ENCODE peak calls at places on chromosome 22, in five cellular contexts. I is body of pancreas, K is mesendoderm, E is brain microvascular endothelial cell, T is neuronal stem cell. D is an unnamed sample. For H3K36me3, the result is how much of the 10 kb centered on the place peaks cover.

GRCh38 chr22:30038219-30038618 is 42.0 kb upstream of the HORMAD2 start:
- DNase-seq in I (peak), K (peak), E (peak), T (no peak), D (no peak)

GRCh38 chr22:47354668-47355387 is 592.4 kb downstream of the TBC1D22A start:
- DNase-seq in I (no peak), K (no peak), E (no peak), T (no peak), D (peak)

GRCh38 chr22:42294034-42294985 is 23.9 kb upstream of the TCF20 start:
- DNase-seq in I (peak), K (peak), E (peak), T (peak), D (no peak)

GRCh38 chr22:21639359-21639758 is 2.7 kb upstream of the SDF2L1 start:
- DNase-seq in I (no peak), K (no peak), E (no peak), T (no peak), D (no peak)

GRCh38 chr22:45101828-45102227 is 61.9 kb upstream of the NUP50 start:
- DNase-seq in I (no peak), K (peak), E (peak), T (no peak), D (peak)

GRCh38 chr22:46366327-46366731 is 30.8 kb downstream of the TRMU start:
- DNase-seq in I (no peak), K (no peak), E (no peak), T (no peak), D (no peak)

GRCh38 chr22:46892866-46893265 is 130.4 kb downstream of the TBC1D22A start:
- DNase-seq in I (no peak), K (no peak), E (no peak), T (no peak), D (no peak)

GRCh38 chr22:22201185-22201924 is 43.2 kb upstream of the VPREB1 start:
- DNase-seq in I (peak), K (peak), E (no peak), T (peak), D (peak)

GRCh38 chr22:46065733-46066454 is 84.4 kb upstream of the PPARA start:
- DNase-seq in I (no peak), K (no peak), E (no peak), T (no peak), D (no peak)

GRCh38 chr22:49491221-49491635 is 336.4 kb downstream of the BRD1 start:
- DNase-seq in I (no peak), K (no peak), E (no peak), T (no peak), D (no peak)

GRCh38 chr22:33393432-33393831 is 335.3 kb upstream of the SYN3 start:
- DNase-seq in I (no peak), K (no peak), E (no peak), T (no peak), D (no peak)

GRCh38 chr22:39598017-39598965 is 27.7 kb downstream of the CACNA1I start:
- DNase-seq in I (peak), K (peak), E (no peak), T (peak), D (no peak)

GRCh38 chr22:36341640-36342041 is 46.1 kb downstream of the MYH9 start:
- DNase-seq in I (no peak), K (no peak), E (no peak), T (no peak), D (no peak)
- H3K36me3 ChIP-seq in I (under half), K (under half), E (half or more), T (half or more), D (half or more)

GRCh38 chr22:17596226-17596625 is 32.3 kb downstream of the ATP6V1E1 start:
- DNase-seq in I (no peak), K (no peak), E (no peak), T (no peak), D (no peak)
- H3K36me3 ChIP-seq in I (under half), K (under half), E (half or more), T (half or more), D (half or more)

GRCh38 chr22:38238519-38239051 is 34.2 kb downstream of the TMEM184B start:
- DNase-seq in I (peak), K (no peak), E (no peak), T (no peak), D (no peak)
- H3K36me3 ChIP-seq in I (under half), K (under half), E (under half), T (under half), D (under half)

GRCh38 chr22:50503475-50504145 is 3.9 kb downstream of the LMF2 start:
- DNase-seq in I (no peak), K (no peak), E (no peak), T (no peak), D (no peak)

GRCh38 chr22:50500452-50500851 is 7.0 kb downstream of the LMF2 start:
- DNase-seq in I (no peak), K (no peak), E (no peak), T (no peak), D (no peak)

GRCh38 chr22:50504245-50505211 is 3.0 kb downstream of the LMF2 start:
- DNase-seq in I (peak), K (no peak), E (no peak), T (no peak), D (no peak)

GRCh38 chr22:50502096-50502495 is 5.4 kb downstream of the LMF2 start:
- DNase-seq in I (no peak), K (no peak), E (no peak), T (no peak), D (no peak)

GRCh38 chr22:50502628-50503474 is 4.7 kb downstream of the LMF2 start:
- DNase-seq in I (no peak), K (no peak), E (no peak), T (no peak), D (no peak)
- H3K36me3 ChIP-seq in I (under half), K (under half), E (under half), T (under half), D (under half)

DNA sequence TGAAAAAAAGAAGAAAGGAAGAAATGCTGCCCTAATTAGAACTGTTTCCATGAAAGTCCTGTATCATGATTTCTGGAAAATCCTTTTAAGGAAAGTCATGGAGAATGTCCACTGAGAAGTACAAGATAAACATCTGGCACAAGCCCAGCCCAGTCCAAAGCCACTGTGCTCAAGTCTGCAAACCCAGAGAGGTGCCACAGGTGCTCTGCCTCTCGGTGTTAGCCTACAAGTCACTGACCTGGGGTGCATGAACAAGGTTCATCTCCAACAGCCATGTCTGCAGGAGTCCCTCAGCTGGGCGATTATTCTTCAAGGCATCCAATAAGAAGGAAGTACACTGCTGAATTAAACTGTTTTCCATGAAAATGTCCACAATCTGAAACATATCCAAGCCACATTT is 51.1 kb upstream of the SLC25A1 start:
- DNase-seq in I (peak), K (no peak), E (no peak), T (no peak), D (no peak)
- H3K36me3 ChIP-seq in I (under half), K (under half), E (under half), T (under half), D (under half)

D was measured in WERI-Rb-1.